ENCODE peak calls at places on chromosome 6, in four cellular contexts. J is neural progenitor cell, W is GM23248, C is SK-N-SH. R is an unnamed sample.

GRCh38 chr6:15755555-15755954 is 92.7 kb upstream of the DTNBP1 start:
- DNase-seq in J (no peak), W (peak), C (no peak), R (no peak)

GRCh38 chr6:143823463-143824006 is 19.6 kb upstream of the LTV1 start:
- DNase-seq in J (no peak), W (no peak), C (no peak), R (no peak)

GRCh38 chr6:107496892-107497684 is 7.2 kb downstream of the SOBP start:
- DNase-seq in J (no peak), W (no peak), C (no peak), R (no peak)

GRCh38 chr6:11413728-11414127 is 123.8 kb upstream of the TMEM170B start:
- DNase-seq in J (no peak), W (peak), C (no peak), R (no peak)

GRCh38 chr6:21594427-21595264 is 1.1 kb downstream of the SOX4 start:
- DNase-seq in J (peak), W (peak), C (peak), R (peak)

GRCh38 chr6:80528115-80528514 is 421.6 kb downstream of the BCKDHB start:
- DNase-seq in J (no peak), W (no peak), C (no peak), R (peak)

GRCh38 chr6:104014133-104014532 is 845.6 kb downstream of the HACE1 start:
- DNase-seq in J (no peak), W (no peak), C (no peak), R (no peak)

GRCh38 chr6:129875610-129876515 is 14.7 kb upstream of the TMEM244 start:
- DNase-seq in J (no peak), W (no peak), C (no peak), R (no peak)

GRCh38 chr6:83958250-83958685 is 75.3 kb upstream of the MRAP2 start:
- DNase-seq in J (no peak), W (no peak), C (no peak), R (no peak)

GRCh38 chr6:111803804-111804203 is 69.4 kb downstream of the FYN start:
- DNase-seq in J (no peak), W (no peak), C (no peak), R (no peak)

GRCh38 chr6:149014631-149015171 is 267.9 kb downstream of the UST start:
- DNase-seq in J (no peak), W (peak), C (no peak), R (no peak)

GRCh38 chr6:6319947-6320811 is at the start of gene F13A1:
- DNase-seq in J (peak), W (no peak), C (no peak), R (no peak)

GRCh38 chr6:1872649-1873131 is 263.0 kb downstream of the FOXC1 start:
- DNase-seq in J (peak), W (peak), C (peak), R (peak)

GRCh38 chr6:81950877-81951276 is 198.4 kb upstream of the TENT5A start:
- DNase-seq in J (no peak), W (peak), C (no peak), R (no peak)

GRCh38 chr6:36224918-36225461 is 28.4 kb downstream of the BRPF3 start:
- DNase-seq in J (no peak), W (no peak), C (peak), R (no peak)

GRCh38 chr6:123551939-123552707 is 84.6 kb downstream of the TRDN start:
- DNase-seq in J (no peak), W (no peak), C (no peak), R (no peak)

GRCh38 chr6:148192310-148192709 is 150.3 kb upstream of the SASH1 start:
- DNase-seq in J (no peak), W (peak), C (no peak), R (no peak)

GRCh38 chr6:112501705-112502104 is 154.6 kb downstream of the RFPL4B start:
- DNase-seq in J (peak), W (no peak), C (peak), R (peak)

GRCh38 chr6:20846602-20847028 is 312.4 kb downstream of the CDKAL1 start:
- DNase-seq in J (no peak), W (no peak), C (no peak), R (no peak)

GRCh38 chr6:98641929-98642328 is 192.4 kb upstream of the POU3F2 start:
- DNase-seq in J (peak), W (peak), C (no peak), R (peak)

GRCh38 chr6:46583081-46583480 is 69.5 kb downstream of the CYP39A1 start:
- DNase-seq in J (no peak), W (no peak), C (no peak), R (no peak)

GRCh38 chr6:138397128-138397814 is 6.8 kb upstream of the HEBP2 start:
- DNase-seq in J (no peak), W (no peak), C (no peak), R (no peak)

GRCh38 chr6:12490904-12491571 is 200.9 kb downstream of the EDN1 start:
- DNase-seq in J (no peak), W (peak), C (no peak), R (peak)

GRCh38 chr6:10557886-10558285 is 36.7 kb downstream of the GCNT2 start:
- DNase-seq in J (no peak), W (no peak), C (no peak), R (no peak)

GRCh38 chr6:57017069-57017468 is 29.4 kb upstream of the KIAA1586 start:
- DNase-seq in J (no peak), W (no peak), C (no peak), R (no peak)

GRCh38 chr6:170178561-170179477 is 112.1 kb downstream of the DLL1 start:
- DNase-seq in J (no peak), W (peak), C (peak), R (no peak)

GRCh38 chr6:102327697-102328227 is 934.3 kb downstream of the GRIK2 start:
- DNase-seq in J (no peak), W (no peak), C (no peak), R (no peak)

GRCh38 chr6:146913842-146914562 is 290.2 kb upstream of the STXBP5 start:
- DNase-seq in J (peak), W (peak), C (peak), R (peak)

GRCh38 chr6:148203281-148203925 is 139.2 kb upstream of the SASH1 start:
- DNase-seq in J (no peak), W (peak), C (no peak), R (no peak)

GRCh38 chr6:82924799-82925535 is 140.7 kb downstream of the UBE3D start:
- DNase-seq in J (no peak), W (peak), C (no peak), R (no peak)

GRCh38 chr6:12083763-12084162 is 71.7 kb downstream of the HIVEP1 start:
- DNase-seq in J (no peak), W (peak), C (no peak), R (no peak)

GRCh38 chr6:38113810-38114577 is 294.5 kb downstream of the ZFAND3 start:
- DNase-seq in J (no peak), W (no peak), C (no peak), R (no peak)

GRCh38 chr6:162058281-162058875 is 669.2 kb downstream of the PRKN start:
- DNase-seq in J (no peak), W (peak), C (no peak), R (peak)

GRCh38 chr6:164478426-164478825 is 831.0 kb downstream of the C6orf118 start:
- DNase-seq in J (peak), W (no peak), C (no peak), R (no peak)

GRCh38 chr6:4401408-4402367 is 266.3 kb upstream of the ECI2 start:
- DNase-seq in J (no peak), W (peak), C (no peak), R (no peak)

GRCh38 chr6:96899019-96899418 is 1.3 kb upstream of the NDUFAF4 start:
- DNase-seq in J (peak), W (peak), C (peak), R (peak)

GRCh38 chr6:37840940-37841300 is 21.4 kb downstream of the ZFAND3 start:
- DNase-seq in J (no peak), W (no peak), C (no peak), R (no peak)

GRCh38 chr6:167893416-167893815 is 66.7 kb downstream of the AFDN start:
- DNase-seq in J (no peak), W (peak), C (no peak), R (peak)

GRCh38 chr6:160002882-160003281 is 34.0 kb downstream of the IGF2R start:
- DNase-seq in J (no peak), W (no peak), C (no peak), R (no peak)

GRCh38 chr6:101208152-101208551 is 185.4 kb upstream of the GRIK2 start:
- DNase-seq in J (no peak), W (no peak), C (no peak), R (peak)

DNA sequence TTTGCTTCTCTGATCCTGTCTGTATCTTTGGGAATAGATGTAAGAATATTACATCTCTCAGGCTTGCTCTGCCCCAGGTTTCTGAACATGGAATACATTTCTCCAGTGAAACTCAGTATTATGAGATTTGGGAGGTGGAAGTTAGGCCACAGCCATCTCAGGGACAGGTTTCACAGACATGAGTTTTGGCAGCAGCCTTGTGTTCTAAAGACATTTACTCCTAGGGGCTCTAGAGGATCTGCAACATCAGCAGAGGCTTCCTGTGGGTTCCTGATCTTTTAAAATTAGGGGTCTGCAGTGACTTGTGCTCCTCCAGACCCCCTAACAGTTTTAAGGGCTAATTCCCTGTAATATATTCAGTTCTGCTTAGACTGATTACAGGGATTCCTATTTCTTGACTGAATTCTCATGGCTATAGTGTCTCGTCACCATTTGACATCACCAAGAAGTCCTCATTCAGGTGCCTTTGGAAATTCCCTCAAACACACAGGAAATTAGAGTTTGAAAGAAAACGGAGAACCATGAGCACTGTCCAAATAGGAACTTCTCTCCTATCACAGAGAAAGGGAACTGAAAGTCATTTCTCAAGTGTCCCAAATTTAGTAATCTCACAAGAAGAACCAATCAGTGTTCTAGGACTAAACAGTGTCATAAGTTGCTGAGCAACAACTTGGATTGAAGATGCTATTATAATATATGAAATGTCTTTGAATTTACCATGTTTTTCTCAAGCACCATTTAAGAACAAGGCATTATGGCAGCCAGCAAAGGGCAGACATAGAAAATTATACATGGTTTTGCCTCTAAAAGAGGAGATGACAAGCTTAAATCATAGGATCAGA is 2.5 kb upstream of the HLA-DRA start:
- DNase-seq in J (no peak), W (peak), C (no peak), R (no peak)
- TF ChIP-seq EZH2phosphoT487 in J (no peak), W (no peak), C (no peak), R (no peak)

DNA sequence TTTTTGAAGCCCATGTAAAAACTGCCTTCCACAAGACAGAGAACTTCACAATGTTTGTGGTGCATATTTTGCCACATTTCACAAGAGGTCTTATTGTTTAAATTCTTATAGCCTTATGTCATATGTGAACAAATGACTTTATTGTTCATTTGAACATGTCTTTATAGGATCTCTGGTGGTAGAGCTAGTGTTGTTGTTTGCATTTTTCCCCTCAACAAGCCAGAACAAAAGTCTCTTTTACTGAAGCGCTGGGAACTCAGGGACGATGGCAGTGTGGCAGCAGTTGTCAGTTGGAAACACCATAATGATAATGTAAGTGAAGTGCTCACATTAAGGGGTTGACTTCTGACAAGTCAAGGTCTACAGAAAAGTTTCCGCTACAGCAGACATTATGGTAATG is 179.9 kb downstream of the GJA10 start:
- DNase-seq in J (peak), W (peak), C (no peak), R (no peak)
- H3K4me3 ChIP-seq in J (no peak), W (no peak), C (no peak), R (no peak)

GRCh38 chr6:41505084-41506049 is 40.8 kb upstream of the FOXP4 start:
- DNase-seq in J (peak), W (peak), C (peak), R (peak)

GRCh38 chr6:41502607-41503434 is 43.4 kb upstream of the FOXP4 start:
- DNase-seq in J (peak), W (no peak), C (no peak), R (peak)

GRCh38 chr6:41504526-41505021 is 41.6 kb upstream of the FOXP4 start:
- DNase-seq in J (no peak), W (peak), C (peak), R (no peak)

GRCh38 chr6:41503435-41503768 is 42.8 kb upstream of the FOXP4 start:
- DNase-seq in J (no peak), W (no peak), C (no peak), R (no peak)

GRCh38 chr6:41503841-41504525 is 42.2 kb upstream of the FOXP4 start:
- DNase-seq in J (peak), W (peak), C (peak), R (peak)
- TF ChIP-seq EZH2phosphoT487 in J (peak), W (no peak), C (no peak), R (no peak)

DNA sequence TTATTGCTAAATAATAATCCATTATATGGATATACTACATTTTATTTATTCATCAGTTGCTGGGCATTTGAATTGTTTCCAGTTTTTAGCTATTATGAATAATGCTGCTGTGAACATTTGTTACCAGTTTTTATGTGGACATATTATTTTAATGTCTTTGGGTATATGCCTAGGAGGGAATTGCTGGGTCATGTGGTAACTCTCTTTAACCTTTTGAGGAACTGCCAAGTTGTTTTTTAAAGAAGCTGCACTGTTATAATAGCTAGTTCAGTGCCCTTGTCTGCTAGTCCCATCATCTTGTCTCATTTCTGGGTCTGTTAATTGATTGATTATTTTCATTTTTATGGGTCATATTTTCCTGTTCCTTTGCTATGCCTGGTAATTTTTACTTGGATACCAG is 56.3 kb downstream of the FOXO3 start:
- DNase-seq in J (no peak), W (peak), C (no peak), R (no peak)
- H3K4me3 ChIP-seq in J (no peak), W (no peak), C (no peak), R (no peak)

GRCh38 chr6:166112580-166112979 is 55.1 kb downstream of the TBXT start:
- DNase-seq in J (no peak), W (peak), C (no peak), R (peak)

GRCh38 chr6:166105341-166106075 is 62.1 kb downstream of the TBXT start:
- DNase-seq in J (no peak), W (no peak), C (no peak), R (no peak)

GRCh38 chr6:166106076-166106686 is 61.5 kb downstream of the TBXT start:
- DNase-seq in J (peak), W (peak), C (peak), R (peak)

GRCh38 chr6:166104872-166105271 is 62.8 kb downstream of the TBXT start:
- DNase-seq in J (no peak), W (no peak), C (no peak), R (no peak)

GRCh38 chr6:166109608-166110007 is 58.0 kb downstream of the TBXT start:
- DNase-seq in J (no peak), W (no peak), C (no peak), R (no peak)
- TF ChIP-seq EZH2phosphoT487 in J (no peak), W (no peak), C (no peak), R (no peak)

GRCh38 chr6:134375199-134375598 is 57.3 kb upstream of the SGK1 start:
- DNase-seq in J (no peak), W (no peak), C (no peak), R (no peak)

GRCh38 chr6:134381926-134382325 is 64.0 kb upstream of the SGK1 start:
- DNase-seq in J (no peak), W (no peak), C (no peak), R (no peak)

GRCh38 chr6:134376785-134377184 is 58.9 kb upstream of the SGK1 start:
- DNase-seq in J (no peak), W (no peak), C (no peak), R (no peak)

GRCh38 chr6:134379086-134379485 is 61.2 kb upstream of the SGK1 start:
- DNase-seq in J (no peak), W (no peak), C (no peak), R (peak)

DNA sequence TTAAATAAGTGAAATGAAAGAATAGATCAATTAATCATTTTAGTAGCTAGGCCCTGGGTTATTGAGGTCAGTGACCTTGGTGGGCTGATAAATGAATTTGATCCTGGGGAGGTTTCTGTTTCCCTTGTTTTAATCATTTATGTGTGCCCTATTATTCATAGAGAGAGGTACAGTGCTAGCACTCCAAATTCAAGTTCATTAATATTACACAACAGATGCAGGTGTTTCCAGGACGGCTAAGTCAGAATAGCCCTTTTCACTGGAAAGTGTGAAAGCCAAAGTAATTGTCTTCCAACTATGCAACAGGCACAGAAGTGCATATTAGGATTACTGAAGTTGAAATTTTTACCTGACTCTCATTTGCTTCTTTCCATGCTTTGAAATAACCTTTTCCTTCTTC is 61.7 kb upstream of the SGK1 start:
- DNase-seq in J (no peak), W (no peak), C (no peak), R (no peak)
- H3K4me3 ChIP-seq in J (no peak), W (no peak), C (no peak), R (no peak)

DNA sequence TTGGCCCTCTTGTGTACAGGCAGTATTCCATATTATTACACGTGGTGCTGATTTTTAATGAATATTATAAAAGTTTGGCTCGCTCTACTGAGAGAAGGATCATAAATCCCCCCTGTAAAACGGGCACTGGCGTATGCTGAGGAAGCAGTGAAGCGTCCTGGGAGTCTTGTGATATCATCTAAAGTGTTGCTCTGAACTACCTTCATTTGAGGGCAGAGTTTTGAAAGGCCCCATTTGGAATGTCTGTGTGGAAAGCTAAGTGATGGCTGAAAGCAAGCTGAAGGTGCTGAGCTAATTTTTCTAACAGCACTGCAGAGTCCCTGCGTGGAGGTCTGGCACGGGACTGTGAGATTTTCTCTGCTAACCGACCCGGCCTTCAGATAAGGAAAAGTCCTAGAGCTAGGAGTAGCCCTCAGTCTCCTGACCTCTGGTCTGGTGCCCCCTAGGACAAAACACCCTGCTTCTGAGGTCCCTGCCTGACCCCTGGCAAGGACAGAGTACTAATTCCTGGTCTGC is 1.3 kb upstream of the BACH2 start:
- DNase-seq in J (no peak), W (no peak), C (no peak), R (no peak)
- TF ChIP-seq EZH2phosphoT487 in J (no peak), W (no peak), C (no peak), R (no peak)

GRCh38 chr6:134908906-134909516 is 40.9 kb downstream of the ALDH8A1 start:
- DNase-seq in J (no peak), W (peak), C (no peak), R (peak)
- H3K4me3 ChIP-seq in J (no peak), W (peak), C (peak), R (no peak)

GRCh38 chr6:136566007-136566487 is 15.8 kb upstream of the MAP7 start:
- DNase-seq in J (no peak), W (no peak), C (no peak), R (no peak)
- TF ChIP-seq EZH2phosphoT487 in J (no peak), W (no peak), C (no peak), R (no peak)

R was measured in hepatocyte.